ENCODE peak calls at places on chromosome 16, in nine cellular contexts. One of them, this sample, is unnamed.

GRCh38 chr16:57537596-57538234 is 1.3 kb upstream of the CCDC102A start:
- DNase-seq in colonic mucosa: peak; percentile 17
- DNase-seq in DND-41: no peak
- DNase-seq in glutamatergic neuron: no peak
- DNase-seq in GM23338: no peak
- DNase-seq in neural crest cell: no peak
- DNase-seq in stomach: no peak
- DNase-seq in sigmoid colon: no peak
- DNase-seq in kidney epithelial cell: no peak
- DNase-seq in this sample: no peak

GRCh38 chr16:31204871-31205666 is 2.5 kb upstream of the PYCARD start:
- DNase-seq in sigmoid colon: no peak
- DNase-seq in neural crest cell: no peak
- DNase-seq in GM23338: no peak
- DNase-seq in DND-41: no peak
- DNase-seq in glutamatergic neuron: no peak
- DNase-seq in colonic mucosa: no peak
- DNase-seq in stomach: no peak
- DNase-seq in kidney epithelial cell: no peak
- DNase-seq in this sample: no peak

GRCh38 chr16:49932943-49933342 is 77.0 kb upstream of the ZNF423 start:
- DNase-seq in GM23338: no peak
- DNase-seq in sigmoid colon: peak; percentile 60
- DNase-seq in DND-41: no peak
- DNase-seq in glutamatergic neuron: no peak
- DNase-seq in colonic mucosa: no peak
- DNase-seq in neural crest cell: no peak
- DNase-seq in stomach: no peak
- DNase-seq in kidney epithelial cell: no peak
- DNase-seq in this sample: no peak

GRCh38 chr16:80150978-80151705 is 389.7 kb upstream of the DYNLRB2 start:
- DNase-seq in sigmoid colon: no peak
- DNase-seq in stomach: no peak
- DNase-seq in colonic mucosa: no peak
- DNase-seq in kidney epithelial cell: no peak
- DNase-seq in DND-41: no peak
- DNase-seq in glutamatergic neuron: no peak
- DNase-seq in GM23338: no peak
- DNase-seq in neural crest cell: no peak
- DNase-seq in this sample: no peak

GRCh38 chr16:12390644-12391043 is 413.0 kb downstream of the CPPED1 start:
- DNase-seq in sigmoid colon: no peak
- DNase-seq in DND-41: no peak
- DNase-seq in kidney epithelial cell: no peak
- DNase-seq in glutamatergic neuron: no peak
- DNase-seq in neural crest cell: no peak
- DNase-seq in stomach: no peak
- DNase-seq in GM23338: no peak
- DNase-seq in colonic mucosa: no peak
- DNase-seq in this sample: no peak

GRCh38 chr16:56662357-56663354 is 4.9 kb downstream of the MT1F start:
- DNase-seq in neural crest cell: no peak
- DNase-seq in colonic mucosa: no peak
- DNase-seq in sigmoid colon: no peak
- DNase-seq in GM23338: peak; percentile 65
- DNase-seq in DND-41: no peak
- DNase-seq in glutamatergic neuron: no peak
- DNase-seq in kidney epithelial cell: no peak
- DNase-seq in stomach: no peak
- DNase-seq in this sample: no peak

GRCh38 chr16:56606688-56607618 is 1.4 kb upstream of the MT2A start:
- DNase-seq in sigmoid colon: peak; percentile 95
- DNase-seq in neural crest cell: no peak
- DNase-seq in glutamatergic neuron: no peak
- DNase-seq in colonic mucosa: peak; percentile 54
- DNase-seq in DND-41: no peak
- DNase-seq in stomach: peak; percentile 62
- DNase-seq in GM23338: peak; percentile 40
- DNase-seq in kidney epithelial cell: peak; percentile 98
- DNase-seq in this sample: no peak

GRCh38 chr16:4115209-4115940 is 867 bp downstream of the ADCY9 start:
- DNase-seq in colonic mucosa: peak; percentile 51
- DNase-seq in DND-41: no peak
- DNase-seq in sigmoid colon: peak; percentile 77
- DNase-seq in kidney epithelial cell: peak; percentile 25
- DNase-seq in neural crest cell: peak; percentile 53
- DNase-seq in GM23338: peak; percentile 71
- DNase-seq in stomach: peak; percentile 54
- DNase-seq in glutamatergic neuron: peak; percentile 73
- DNase-seq in this sample: peak; percentile 56

GRCh38 chr16:50841081-50841886 is 99.4 kb downstream of the CYLD start:
- DNase-seq in sigmoid colon: no peak
- DNase-seq in colonic mucosa: no peak
- DNase-seq in glutamatergic neuron: no peak
- DNase-seq in DND-41: no peak
- DNase-seq in GM23338: peak; percentile 78
- DNase-seq in stomach: no peak
- DNase-seq in kidney epithelial cell: no peak
- DNase-seq in neural crest cell: no peak
- DNase-seq in this sample: no peak

GRCh38 chr16:54987081-54987480 is 56.4 kb downstream of the IRX5 start:
- DNase-seq in DND-41: no peak
- DNase-seq in GM23338: no peak
- DNase-seq in sigmoid colon: no peak
- DNase-seq in kidney epithelial cell: no peak
- DNase-seq in glutamatergic neuron: no peak
- DNase-seq in neural crest cell: no peak
- DNase-seq in colonic mucosa: no peak
- DNase-seq in stomach: no peak
- DNase-seq in this sample: no peak

GRCh38 chr16:89442990-89443726 is 47.2 kb downstream of the ANKRD11 start:
- DNase-seq in kidney epithelial cell: peak; percentile 60
- DNase-seq in colonic mucosa: peak; percentile 82
- DNase-seq in DND-41: no peak
- DNase-seq in glutamatergic neuron: no peak
- DNase-seq in stomach: peak; percentile 71
- DNase-seq in sigmoid colon: peak; percentile 77
- DNase-seq in neural crest cell: no peak
- DNase-seq in GM23338: no peak
- DNase-seq in this sample: peak; percentile 96

GRCh38 chr16:72884037-72884436 is 163.9 kb downstream of the ZFHX3 start:
- DNase-seq in GM23338: no peak
- DNase-seq in kidney epithelial cell: no peak
- DNase-seq in sigmoid colon: no peak
- DNase-seq in colonic mucosa: no peak
- DNase-seq in stomach: no peak
- DNase-seq in glutamatergic neuron: no peak
- DNase-seq in DND-41: no peak
- DNase-seq in neural crest cell: no peak
- DNase-seq in this sample: no peak

GRCh38 chr16:13223666-13224065 is 322.3 kb downstream of the SHISA9 start:
- DNase-seq in GM23338: no peak
- DNase-seq in DND-41: no peak
- DNase-seq in kidney epithelial cell: no peak
- DNase-seq in glutamatergic neuron: no peak
- DNase-seq in neural crest cell: no peak
- DNase-seq in stomach: no peak
- DNase-seq in colonic mucosa: no peak
- DNase-seq in sigmoid colon: no peak
- DNase-seq in this sample: no peak

DNA sequence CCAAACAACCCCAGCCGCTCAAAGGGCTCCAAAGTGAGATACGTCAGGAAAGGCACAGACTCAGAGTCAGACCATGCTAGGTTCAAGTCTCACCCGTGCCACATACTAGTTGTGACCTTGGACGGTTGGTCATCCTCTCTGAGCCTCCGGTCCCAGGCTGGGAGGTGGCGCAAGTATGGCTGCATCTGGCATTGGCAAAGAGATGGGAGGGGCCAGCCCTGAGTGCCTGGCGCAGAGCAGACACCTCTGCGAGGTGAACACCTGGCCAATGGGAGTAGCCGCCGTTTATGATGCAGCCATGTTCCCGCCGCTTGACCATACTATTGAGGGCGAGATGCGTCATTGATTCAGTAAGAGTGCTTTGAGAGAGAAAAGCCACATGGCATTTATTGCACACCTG is 97.8 kb upstream of the PLCG2 start:
- DNase-seq in stomach: no peak
- DNase-seq in colonic mucosa: no peak
- DNase-seq in sigmoid colon: no peak
- DNase-seq in GM23338: no peak
- DNase-seq in glutamatergic neuron: no peak
- DNase-seq in neural crest cell: no peak
- DNase-seq in DND-41: no peak
- DNase-seq in kidney epithelial cell: no peak
- DNase-seq in this sample: no peak
- TF ChIP-seq CTCF in stomach: no peak
- TF ChIP-seq CTCF in colonic mucosa: no peak
- TF ChIP-seq CTCF in sigmoid colon: no peak
- TF ChIP-seq CTCF in GM23338: no peak
- TF ChIP-seq CTCF in glutamatergic neuron: no peak
- TF ChIP-seq CTCF in neural crest cell: no peak
- TF ChIP-seq CTCF in DND-41: no peak
- TF ChIP-seq CTCF in kidney epithelial cell: no peak
- TF ChIP-seq CTCF in this sample: no peak

GRCh38 chr16:19718624-19718965 is 524 bp downstream of the IQCK start:
- DNase-seq in colonic mucosa: peak; percentile 52
- DNase-seq in GM23338: peak; percentile 83
- DNase-seq in glutamatergic neuron: no peak
- DNase-seq in kidney epithelial cell: no peak
- DNase-seq in DND-41: peak; percentile 11
- DNase-seq in stomach: no peak
- DNase-seq in neural crest cell: no peak
- DNase-seq in sigmoid colon: no peak
- DNase-seq in this sample: peak; percentile 32

GRCh38 chr16:19715566-19715965 is 2.5 kb downstream of the KNOP1 start:
- DNase-seq in glutamatergic neuron: no peak
- DNase-seq in sigmoid colon: peak; percentile 42
- DNase-seq in colonic mucosa: no peak
- DNase-seq in DND-41: no peak
- DNase-seq in stomach: no peak
- DNase-seq in neural crest cell: no peak
- DNase-seq in kidney epithelial cell: no peak
- DNase-seq in GM23338: no peak
- DNase-seq in this sample: no peak

GRCh38 chr16:19717319-19717718 is 708 bp downstream of the KNOP1 start:
- DNase-seq in neural crest cell: no peak
- DNase-seq in colonic mucosa: no peak
- DNase-seq in sigmoid colon: peak; percentile 18
- DNase-seq in glutamatergic neuron: no peak
- DNase-seq in GM23338: peak; percentile 64
- DNase-seq in DND-41: peak; percentile 9
- DNase-seq in stomach: no peak
- DNase-seq in kidney epithelial cell: no peak
- DNase-seq in this sample: no peak

GRCh38 chr16:19716183-19716582 is 1.8 kb downstream of the KNOP1 start:
- DNase-seq in DND-41: no peak
- DNase-seq in GM23338: no peak
- DNase-seq in glutamatergic neuron: no peak
- DNase-seq in kidney epithelial cell: no peak
- DNase-seq in colonic mucosa: peak; percentile 74
- DNase-seq in neural crest cell: no peak
- DNase-seq in sigmoid colon: no peak
- DNase-seq in stomach: no peak
- DNase-seq in this sample: peak; percentile 49

DNA sequence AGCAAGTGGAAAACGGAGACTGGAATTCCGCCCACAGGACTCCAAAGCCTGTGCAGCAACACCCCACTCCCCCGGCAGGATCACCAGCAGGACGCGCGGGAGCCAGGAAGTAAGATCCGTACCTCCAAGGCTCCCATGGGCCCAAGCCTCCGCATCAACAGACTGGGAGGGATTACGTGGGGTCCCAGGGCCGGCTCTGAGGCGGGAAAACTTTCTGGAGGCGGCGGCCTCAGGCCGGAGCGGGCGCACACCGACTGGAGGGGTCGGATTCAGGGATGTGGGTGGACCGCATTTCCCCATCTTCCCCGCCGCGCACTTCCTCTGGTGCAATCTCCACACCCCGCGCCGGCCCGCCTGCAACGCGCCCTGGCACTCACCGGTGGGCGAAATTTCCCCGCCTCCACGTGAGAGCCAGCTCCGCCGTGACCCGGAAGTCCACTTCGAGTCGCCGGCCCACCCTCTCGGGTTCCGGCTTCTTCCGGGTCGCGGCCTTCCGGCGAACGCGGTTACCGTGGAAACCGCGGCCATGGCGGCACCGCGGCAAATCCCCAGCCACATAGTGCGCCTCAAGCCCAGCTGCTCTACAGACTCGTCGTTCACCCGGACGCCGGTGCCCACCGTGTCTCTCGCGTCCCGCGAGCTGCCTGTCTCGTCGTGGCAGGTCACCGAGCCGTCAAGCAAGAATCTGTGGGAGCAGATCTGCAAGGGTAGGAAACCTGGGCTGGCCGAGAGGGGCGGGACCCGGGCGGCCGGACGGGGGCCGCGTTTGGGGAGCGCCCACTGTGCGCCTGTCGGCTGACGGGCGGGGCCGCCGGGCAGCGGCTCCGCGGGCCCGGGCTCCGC is at the start of the genes IQCK and KNOP1:
- DNase-seq in kidney epithelial cell: peak; percentile 71
- DNase-seq in DND-41: peak; percentile 89
- DNase-seq in GM23338: peak; percentile 94
- DNase-seq in stomach: peak; percentile 92
- DNase-seq in colonic mucosa: peak; percentile 91
- DNase-seq in neural crest cell: peak; percentile 80
- DNase-seq in glutamatergic neuron: peak; percentile 90
- DNase-seq in sigmoid colon: peak; percentile 96
- DNase-seq in this sample: peak; percentile 93
- TF ChIP-seq CTCF in kidney epithelial cell: no peak
- TF ChIP-seq CTCF in DND-41: no peak
- TF ChIP-seq CTCF in GM23338: no peak
- TF ChIP-seq CTCF in stomach: no peak
- TF ChIP-seq CTCF in colonic mucosa: no peak
- TF ChIP-seq CTCF in neural crest cell: peak; percentile 28
- TF ChIP-seq CTCF in glutamatergic neuron: no peak
- TF ChIP-seq CTCF in sigmoid colon: peak; percentile 21
- TF ChIP-seq CTCF in this sample: no peak

GRCh38 chr16:84735846-84736586 is 36.2 kb downstream of the USP10 start:
- DNase-seq in colonic mucosa: peak; percentile 79
- DNase-seq in DND-41: no peak
- DNase-seq in stomach: peak; percentile 68
- DNase-seq in GM23338: no peak
- DNase-seq in kidney epithelial cell: no peak
- DNase-seq in sigmoid colon: no peak
- DNase-seq in neural crest cell: no peak
- DNase-seq in glutamatergic neuron: no peak
- DNase-seq in this sample: peak; percentile 61
- TF ChIP-seq CTCF in colonic mucosa: no peak
- TF ChIP-seq CTCF in DND-41: peak; percentile 12
- TF ChIP-seq CTCF in stomach: no peak
- TF ChIP-seq CTCF in GM23338: no peak
- TF ChIP-seq CTCF in kidney epithelial cell: no peak
- TF ChIP-seq CTCF in sigmoid colon: no peak
- TF ChIP-seq CTCF in neural crest cell: peak; percentile 19
- TF ChIP-seq CTCF in glutamatergic neuron: no peak
- TF ChIP-seq CTCF in this sample: no peak

DNA sequence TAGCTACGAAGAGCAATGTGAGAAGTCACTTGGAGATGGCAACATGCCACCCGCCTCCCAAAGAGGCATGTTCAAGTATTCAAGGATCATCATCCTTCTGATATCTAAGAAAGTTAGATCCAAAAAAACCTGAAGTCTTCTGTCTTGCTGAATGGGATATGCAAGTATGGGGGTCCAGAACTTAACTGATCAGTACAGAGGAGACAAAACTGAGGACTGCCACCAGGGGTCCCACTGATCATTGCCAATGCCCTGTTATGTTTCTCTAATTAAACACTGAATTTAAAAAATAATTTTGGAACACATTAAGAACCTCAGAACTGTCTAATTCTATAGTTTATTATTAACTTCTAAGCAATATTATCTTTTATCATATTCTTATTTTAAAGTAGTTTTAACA is 99.7 kb downstream of the CDH8 start:
- DNase-seq in sigmoid colon: no peak
- DNase-seq in glutamatergic neuron: peak; percentile 39
- DNase-seq in stomach: no peak
- DNase-seq in kidney epithelial cell: no peak
- DNase-seq in neural crest cell: no peak
- DNase-seq in DND-41: no peak
- DNase-seq in GM23338: peak; percentile 55
- DNase-seq in colonic mucosa: no peak
- DNase-seq in this sample: no peak
- TF ChIP-seq CTCF in sigmoid colon: no peak
- TF ChIP-seq CTCF in glutamatergic neuron: peak; percentile 73
- TF ChIP-seq CTCF in stomach: no peak
- TF ChIP-seq CTCF in kidney epithelial cell: peak; percentile 46
- TF ChIP-seq CTCF in neural crest cell: peak; percentile 65
- TF ChIP-seq CTCF in DND-41: peak; percentile 19
- TF ChIP-seq CTCF in GM23338: peak; percentile 70
- TF ChIP-seq CTCF in colonic mucosa: no peak
- TF ChIP-seq CTCF in this sample: no peak

This sample was measured in Calu3.